ENCODE peak calls at places on chromosomes 12 and 14, in five cellular contexts. One of them, this sample, is unnamed.

GRCh38 chr12:69569236-69569635 is 16.0 kb upstream of the CCT2 start:
- DNase-seq in Calu3: no peak
- DNase-seq in glutamatergic neuron: no peak
- DNase-seq in type B pancreatic cell: no peak
- DNase-seq in AG09309: no peak
- DNase-seq in this sample: no peak

GRCh38 chr12:15819644-15820437 is 30.7 kb upstream of the EPS8 start:
- DNase-seq in Calu3: no peak
- DNase-seq in glutamatergic neuron: no peak
- DNase-seq in type B pancreatic cell: no peak
- DNase-seq in AG09309: no peak
- DNase-seq in this sample: no peak

GRCh38 chr12:58980768-58981167 is 60.5 kb upstream of the LRIG3 start:
- DNase-seq in Calu3: no peak
- DNase-seq in glutamatergic neuron: no peak
- DNase-seq in type B pancreatic cell: no peak
- DNase-seq in AG09309: no peak
- DNase-seq in this sample: no peak

GRCh38 chr14:68585690-68586089 is 207.2 kb downstream of the ZFP36L1 start:
- DNase-seq in Calu3: no peak
- DNase-seq in glutamatergic neuron: no peak
- DNase-seq in type B pancreatic cell: no peak
- DNase-seq in AG09309: no peak
- DNase-seq in this sample: no peak

GRCh38 chr14:55102141-55102547 is 26.9 kb upstream of the LGALS3 start:
- DNase-seq in Calu3: peak
- DNase-seq in glutamatergic neuron: no peak
- DNase-seq in type B pancreatic cell: no peak
- DNase-seq in AG09309: peak
- DNase-seq in this sample: peak

GRCh38 chr14:101109347-101109638 is 205.8 kb upstream of the RTL1 start:
- DNase-seq in Calu3: no peak
- DNase-seq in glutamatergic neuron: no peak
- DNase-seq in type B pancreatic cell: no peak
- DNase-seq in AG09309: no peak
- DNase-seq in this sample: no peak

GRCh38 chr14:61337893-61338292 is 16.5 kb downstream of the PRKCH start:
- DNase-seq in Calu3: peak
- DNase-seq in glutamatergic neuron: no peak
- DNase-seq in type B pancreatic cell: no peak
- DNase-seq in AG09309: no peak
- DNase-seq in this sample: no peak

GRCh38 chr14:65958664-65959562 is 527.3 kb upstream of the CCDC196 start:
- DNase-seq in Calu3: no peak
- DNase-seq in glutamatergic neuron: no peak
- DNase-seq in type B pancreatic cell: no peak
- DNase-seq in AG09309: no peak
- DNase-seq in this sample: no peak

GRCh38 chr12:46221255-46222128 is 47.4 kb downstream of the SLC38A1 start:
- DNase-seq in Calu3: no peak
- DNase-seq in glutamatergic neuron: no peak
- DNase-seq in type B pancreatic cell: no peak
- DNase-seq in AG09309: no peak
- DNase-seq in this sample: no peak

GRCh38 chr14:42965512-42965911 is 1358.8 kb downstream of the LRFN5 start:
- DNase-seq in Calu3: no peak
- DNase-seq in glutamatergic neuron: no peak
- DNase-seq in type B pancreatic cell: no peak
- DNase-seq in AG09309: no peak
- DNase-seq in this sample: no peak

GRCh38 chr12:50111693-50112455 is at the start of gene COX14:
- DNase-seq in Calu3: peak
- DNase-seq in glutamatergic neuron: peak
- DNase-seq in type B pancreatic cell: peak
- DNase-seq in AG09309: peak
- DNase-seq in this sample: peak

GRCh38 chr12:88052686-88053085 is 23.5 kb upstream of the C12orf50 start:
- DNase-seq in Calu3: peak
- DNase-seq in glutamatergic neuron: peak
- DNase-seq in type B pancreatic cell: no peak
- DNase-seq in AG09309: no peak
- DNase-seq in this sample: peak
- TF ChIP-seq CTCF in Calu3: peak
- TF ChIP-seq CTCF in glutamatergic neuron: no peak
- TF ChIP-seq CTCF in type B pancreatic cell: peak
- TF ChIP-seq CTCF in AG09309: peak
- TF ChIP-seq CTCF in this sample: peak

GRCh38 chr12:13046914-13047472 is 2.8 kb downstream of the FAM234B start:
- DNase-seq in Calu3: no peak
- DNase-seq in glutamatergic neuron: no peak
- DNase-seq in type B pancreatic cell: no peak
- DNase-seq in AG09309: no peak
- DNase-seq in this sample: no peak

GRCh38 chr12:13042666-13043230 is 1.4 kb upstream of the FAM234B start:
- DNase-seq in Calu3: no peak
- DNase-seq in glutamatergic neuron: no peak
- DNase-seq in type B pancreatic cell: no peak
- DNase-seq in AG09309: no peak
- DNase-seq in this sample: no peak

GRCh38 chr12:13044859-13045384 is 741 bp downstream of the FAM234B start:
- DNase-seq in Calu3: no peak
- DNase-seq in glutamatergic neuron: no peak
- DNase-seq in type B pancreatic cell: no peak
- DNase-seq in AG09309: no peak
- DNase-seq in this sample: no peak

GRCh38 chr12:13045816-13046215 is 1.6 kb downstream of the FAM234B start:
- DNase-seq in Calu3: no peak
- DNase-seq in glutamatergic neuron: no peak
- DNase-seq in type B pancreatic cell: no peak
- DNase-seq in AG09309: no peak
- DNase-seq in this sample: no peak

DNA sequence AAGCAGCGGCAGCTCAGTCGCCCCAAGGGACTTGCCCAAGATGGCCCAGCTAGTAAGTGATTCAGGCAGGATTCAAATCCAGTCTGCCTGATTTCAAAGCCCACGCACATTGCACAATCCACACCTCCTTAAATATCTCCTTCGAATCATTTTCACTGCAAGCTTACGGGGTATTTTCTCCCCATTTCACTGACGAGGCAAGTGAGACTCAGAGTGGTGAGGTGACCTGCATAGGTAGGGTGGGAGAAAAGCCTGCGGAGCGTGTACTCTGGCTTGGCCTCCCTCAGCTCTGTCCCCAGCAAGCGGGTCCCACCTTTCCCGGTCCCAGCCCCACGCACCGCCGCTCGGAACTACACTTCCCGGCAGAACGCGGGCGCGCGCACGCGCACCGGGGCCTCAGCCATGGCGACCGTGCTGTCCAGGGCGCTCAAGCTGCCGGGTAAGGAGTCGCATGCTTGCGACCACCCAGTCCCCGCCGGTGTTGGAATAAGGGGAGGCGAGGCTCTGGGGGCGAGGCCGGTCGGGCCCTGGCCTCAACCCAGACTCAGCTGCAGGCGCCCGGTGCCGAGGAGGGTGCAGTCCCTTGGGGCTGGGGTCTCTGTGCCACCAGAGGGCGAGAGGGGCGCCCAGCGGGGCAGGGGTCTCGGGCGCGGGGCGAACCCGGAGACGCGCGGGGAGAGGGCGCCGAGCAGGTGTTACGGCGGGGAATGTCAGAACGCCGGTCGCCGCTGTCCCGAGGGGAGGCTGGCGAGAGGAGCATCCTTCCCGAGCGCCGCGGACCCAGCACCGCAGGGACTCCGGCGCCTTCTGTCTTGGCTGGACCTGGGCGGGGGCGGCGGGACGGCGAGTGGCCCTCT is at the start of gene FAM234B:
- DNase-seq in Calu3: peak
- DNase-seq in glutamatergic neuron: peak
- DNase-seq in type B pancreatic cell: peak
- DNase-seq in AG09309: peak
- DNase-seq in this sample: no peak
- TF ChIP-seq CTCF in Calu3: no peak
- TF ChIP-seq CTCF in glutamatergic neuron: no peak
- TF ChIP-seq CTCF in type B pancreatic cell: peak
- TF ChIP-seq CTCF in AG09309: no peak
- TF ChIP-seq CTCF in this sample: peak

GRCh38 chr12:112524676-112525425 is 106.1 kb downstream of the PTPN11 start:
- DNase-seq in Calu3: peak
- DNase-seq in glutamatergic neuron: no peak
- DNase-seq in type B pancreatic cell: no peak
- DNase-seq in AG09309: no peak
- DNase-seq in this sample: no peak
- TF ChIP-seq CTCF in Calu3: peak
- TF ChIP-seq CTCF in glutamatergic neuron: no peak
- TF ChIP-seq CTCF in type B pancreatic cell: peak
- TF ChIP-seq CTCF in AG09309: no peak
- TF ChIP-seq CTCF in this sample: peak

DNA sequence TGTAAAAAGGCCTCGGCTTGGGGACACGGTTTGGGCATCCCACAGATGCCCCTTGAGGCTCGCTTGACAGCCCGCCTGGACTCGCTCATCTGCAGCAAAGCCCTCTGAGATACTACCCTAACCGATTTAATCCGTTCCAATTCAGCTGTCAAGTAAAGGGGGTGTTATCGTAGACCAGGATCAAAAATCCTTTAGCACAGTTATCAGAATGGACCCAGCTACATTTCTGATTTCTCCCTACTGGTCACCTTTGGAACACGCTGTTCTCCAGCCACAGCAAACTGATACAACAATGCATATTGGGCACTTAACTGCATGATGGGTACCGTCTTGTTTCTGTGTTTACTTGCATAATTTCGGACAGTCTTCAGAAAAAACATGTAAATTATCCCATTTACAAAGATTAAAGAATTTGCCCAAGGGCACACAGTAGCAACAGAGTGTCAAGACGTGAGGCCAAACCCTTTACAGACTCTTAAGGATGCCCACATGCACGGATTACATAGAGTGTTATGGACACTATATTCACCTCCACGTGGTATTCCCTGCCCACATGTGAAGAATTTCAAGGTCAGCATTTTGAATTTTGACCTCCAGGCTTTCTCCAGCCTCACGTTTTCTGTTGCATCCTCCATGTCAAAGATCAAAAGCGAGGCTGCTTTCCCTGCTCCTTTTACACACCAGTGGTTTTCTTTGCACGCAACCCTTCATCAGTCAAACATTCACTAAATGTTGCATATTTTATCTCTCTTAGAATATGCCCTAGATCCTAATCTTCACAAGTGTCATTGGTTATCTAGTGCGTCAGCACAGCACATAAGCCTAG is 3.2 kb upstream of the DUSP6 start:
- DNase-seq in Calu3: no peak
- DNase-seq in glutamatergic neuron: no peak
- DNase-seq in type B pancreatic cell: no peak
- DNase-seq in AG09309: no peak
- DNase-seq in this sample: no peak
- TF ChIP-seq CTCF in Calu3: no peak
- TF ChIP-seq CTCF in glutamatergic neuron: peak
- TF ChIP-seq CTCF in type B pancreatic cell: peak
- TF ChIP-seq CTCF in AG09309: no peak
- TF ChIP-seq CTCF in this sample: peak

GRCh38 chr14:76056128-76056527 is 70.6 kb downstream of the IFT43 start:
- DNase-seq in Calu3: peak
- DNase-seq in glutamatergic neuron: no peak
- DNase-seq in type B pancreatic cell: no peak
- DNase-seq in AG09309: no peak
- DNase-seq in this sample: no peak
- TF ChIP-seq CTCF in Calu3: no peak
- TF ChIP-seq CTCF in glutamatergic neuron: peak
- TF ChIP-seq CTCF in type B pancreatic cell: peak
- TF ChIP-seq CTCF in AG09309: peak
- TF ChIP-seq CTCF in this sample: peak

GRCh38 chr12:96502949-96503532 is 13.7 kb downstream of the CFAP54 start:
- DNase-seq in Calu3: no peak
- DNase-seq in glutamatergic neuron: no peak
- DNase-seq in type B pancreatic cell: no peak
- DNase-seq in AG09309: no peak
- DNase-seq in this sample: no peak

GRCh38 chr12:96501908-96502307 is 12.5 kb downstream of the CFAP54 start:
- DNase-seq in Calu3: no peak
- DNase-seq in glutamatergic neuron: no peak
- DNase-seq in type B pancreatic cell: no peak
- DNase-seq in AG09309: no peak
- DNase-seq in this sample: no peak

GRCh38 chr12:96501139-96501741 is 11.9 kb downstream of the CFAP54 start:
- DNase-seq in Calu3: peak
- DNase-seq in glutamatergic neuron: no peak
- DNase-seq in type B pancreatic cell: no peak
- DNase-seq in AG09309: no peak
- DNase-seq in this sample: no peak

GRCh38 chr12:96502477-96502876 is 13.1 kb downstream of the CFAP54 start:
- DNase-seq in Calu3: no peak
- DNase-seq in glutamatergic neuron: no peak
- DNase-seq in type B pancreatic cell: no peak
- DNase-seq in AG09309: no peak
- DNase-seq in this sample: no peak

DNA sequence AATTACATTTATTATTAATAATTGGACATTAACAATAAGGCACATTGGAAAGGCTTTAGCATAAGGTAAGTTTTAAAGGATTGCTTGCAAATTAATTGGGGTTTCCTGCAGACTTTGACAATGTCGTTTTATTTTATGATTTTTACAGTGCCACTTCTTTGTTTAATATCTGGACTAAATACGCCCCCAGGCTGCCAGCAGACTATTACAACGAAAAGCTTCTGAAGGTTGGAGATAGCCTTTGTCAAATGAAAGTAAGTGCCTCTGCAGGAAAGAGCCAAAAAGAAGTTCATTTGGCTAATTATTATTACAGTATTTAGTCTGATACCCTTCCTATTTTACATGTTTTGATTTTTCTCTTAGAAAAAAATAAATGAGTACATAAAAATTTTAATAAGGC is 11.3 kb downstream of the CFAP54 start:
- DNase-seq in Calu3: peak
- DNase-seq in glutamatergic neuron: no peak
- DNase-seq in type B pancreatic cell: no peak
- DNase-seq in AG09309: no peak
- DNase-seq in this sample: no peak
- TF ChIP-seq CTCF in Calu3: no peak
- TF ChIP-seq CTCF in glutamatergic neuron: no peak
- TF ChIP-seq CTCF in type B pancreatic cell: no peak
- TF ChIP-seq CTCF in AG09309: peak
- TF ChIP-seq CTCF in this sample: peak

This sample was measured in AG04450.